ENCODE peak calls at places on chromosome 11, in four cellular contexts. F, C, P and S are unnamed samples.

GRCh38 chr11:16098827-16099226 is 257.5 kb downstream of the SOX6 start:
- DNase-seq in C (no peak), F (no peak), P (peak; percentile 31), S (no peak)

GRCh38 chr11:76677010-76677771 is 6.6 kb upstream of the LRRC32 start:
- DNase-seq in F (no peak), P (peak; percentile 31), C (no peak), S (no peak)

GRCh38 chr11:71197096-71197495 is 55.3 kb downstream of the SHANK2 start:
- DNase-seq in C (no peak), P (no peak), F (peak; percentile 8), S (no peak)

GRCh38 chr11:75031771-75032549 is 43.2 kb downstream of the NEU3 start:
- DNase-seq in F (peak; percentile 61), P (peak; percentile 78), C (peak; percentile 84), S (peak; percentile 34)

GRCh38 chr11:34161812-34162506 is 56.5 kb downstream of the NAT10 start:
- DNase-seq in F (no peak), C (peak; percentile 85), P (peak; percentile 20), S (peak; percentile 19)

GRCh38 chr11:102950622-102951081 is 4.9 kb downstream of the MMP13 start:
- DNase-seq in F (no peak), P (peak; percentile 56), C (no peak), S (no peak)

GRCh38 chr11:78789365-78789764 is 214.7 kb upstream of the NARS2 start:
- DNase-seq in C (no peak), P (no peak), F (peak; percentile 57), S (no peak)

GRCh38 chr11:60950933-60951610 is 904 bp downstream of the SLC15A3 start:
- DNase-seq in C (no peak), F (no peak), P (no peak), S (peak; percentile 31)

GRCh38 chr11:17979770-17980371 is 33.0 kb downstream of the SERGEF start:
- DNase-seq in P (peak; percentile 5), F (peak; percentile 26), C (no peak), S (peak; percentile 24)

GRCh38 chr11:21944577-21944976 is 248.3 kb upstream of the ANO5 start:
- DNase-seq in C (no peak), F (no peak), P (no peak), S (no peak)

GRCh38 chr11:130420478-130421198 is 7.8 kb downstream of the ADAMTS8 start:
- DNase-seq in F (no peak), C (no peak), P (peak; percentile 82), S (no peak)

GRCh38 chr11:47267858-47268257 is 2.1 kb upstream of the MADD start:
- DNase-seq in P (no peak), F (no peak), C (no peak), S (no peak)

GRCh38 chr11:122741613-122742012 is 86.1 kb downstream of the UBASH3B start:
- DNase-seq in P (peak; percentile 68), C (peak; percentile 76), F (no peak), S (no peak)

GRCh38 chr11:68840661-68841653 is 759 bp downstream of the CPT1A start:
- DNase-seq in F (peak; percentile 44), C (peak; percentile 68), P (peak; percentile 31), S (peak; percentile 61)

GRCh38 chr11:75429902-75430691 is 2.9 kb downstream of the KLHL35 start:
- DNase-seq in C (peak; percentile 48), P (peak; percentile 63), F (no peak), S (peak; percentile 80)

GRCh38 chr11:98616256-98616655 is 404.5 kb upstream of the CNTN5 start:
- DNase-seq in P (no peak), C (no peak), F (no peak), S (no peak)

GRCh38 chr11:16195659-16196058 is 160.7 kb downstream of the SOX6 start:
- DNase-seq in P (peak; percentile 65), F (no peak), C (no peak), S (no peak)